ENCODE peak calls at places on chromosomes 13 and 19, in seven cellular contexts. O is GM12865, I is GM12878, D is thoracic aorta, F is mesothelial cell of epicardium, M is astrocyte of the cerebellum, W is fibroblast of lung. J is an unnamed sample.

GRCh38 chr19:4889034-4889825 is 13.5 kb downstream of the ARRDC5 start:
- DNase-seq in O (no peak), I (no peak), D (no peak), F (no peak), M (no peak), W (no peak), J (no peak)

GRCh38 chr13:113152894-113153809 is 5.3 kb upstream of the PROZ start:
- DNase-seq in O (peak), I (no peak), D (no peak), F (no peak), M (no peak), W (no peak), J (peak)

GRCh38 chr19:347946-348861 is 3.6 kb upstream of the MIER2 start:
- DNase-seq in O (no peak), I (no peak), D (no peak), F (no peak), M (no peak), W (no peak), J (no peak)

GRCh38 chr19:33699754-33700407 is 78.1 kb downstream of the CHST8 start:
- DNase-seq in O (no peak), I (no peak), D (no peak), F (no peak), M (no peak), W (no peak), J (no peak)

GRCh38 chr13:26400545-26400944 is 146.6 kb downstream of the CDK8 start:
- DNase-seq in O (no peak), I (no peak), D (no peak), F (no peak), M (no peak), W (no peak), J (no peak)

GRCh38 chr19:5960005-5961001 is 17.6 kb downstream of the RANBP3 start:
- DNase-seq in O (no peak), I (no peak), D (no peak), F (no peak), M (no peak), W (no peak), J (no peak)

GRCh38 chr13:59532405-59532804 is 631.3 kb downstream of the DIAPH3 start:
- DNase-seq in O (no peak), I (no peak), D (no peak), F (no peak), M (no peak), W (no peak), J (no peak)

GRCh38 chr19:8655340-8655709 is 24.9 kb downstream of the NFILZ start:
- DNase-seq in O (peak), I (no peak), D (no peak), F (no peak), M (no peak), W (no peak), J (no peak)

GRCh38 chr13:59492030-59492636 is 671.6 kb downstream of the DIAPH3 start:
- DNase-seq in O (no peak), I (no peak), D (no peak), F (no peak), M (no peak), W (no peak), J (no peak)

GRCh38 chr13:57637515-57637914 is 6.0 kb downstream of the PCDH17 start:
- DNase-seq in O (no peak), I (no peak), D (no peak), F (no peak), M (no peak), W (no peak), J (no peak)

GRCh38 chr19:34692541-34692940 is 15.1 kb downstream of the ZNF302 start:
- DNase-seq in O (no peak), I (no peak), D (no peak), F (no peak), M (no peak), W (no peak), J (no peak)

GRCh38 chr19:28469544-28469943 is 743.4 kb downstream of the UQCRFS1 start:
- DNase-seq in O (no peak), I (no peak), D (no peak), F (no peak), M (no peak), W (no peak), J (no peak)

GRCh38 chr19:50317115-50317514 is 12.1 kb downstream of the KCNC3 start:
- DNase-seq in O (no peak), I (no peak), D (no peak), F (no peak), M (no peak), W (no peak), J (peak)

GRCh38 chr13:102707465-102707864 is 12.6 kb upstream of the METTL21C start:
- DNase-seq in O (no peak), I (no peak), D (no peak), F (no peak), M (peak), W (peak), J (no peak)

GRCh38 chr19:38095411-38096308 is 128.4 kb downstream of the DPF1 start:
- DNase-seq in O (peak), I (peak), D (peak), F (peak), M (peak), W (peak), J (peak)

GRCh38 chr19:35806597-35806996 is 6.0 kb downstream of the PRODH2 start:
- DNase-seq in O (no peak), I (no peak), D (no peak), F (no peak), M (no peak), W (no peak), J (no peak)

GRCh38 chr13:39565036-39565949 is 37.7 kb downstream of the LHFPL6 start:
- DNase-seq in O (no peak), I (no peak), D (no peak), F (no peak), M (peak), W (peak), J (no peak)

GRCh38 chr13:25874907-25875306 is 176.9 kb downstream of the SHISA2 start:
- DNase-seq in O (no peak), I (no peak), D (no peak), F (no peak), M (no peak), W (no peak), J (no peak)

GRCh38 chr19:4499318-4499717 is 19.0 kb downstream of the PLIN4 start:
- DNase-seq in O (no peak), I (no peak), D (no peak), F (no peak), M (no peak), W (no peak), J (no peak)

GRCh38 chr13:98315466-98315865 is 138.4 kb upstream of the RNF113B start:
- DNase-seq in O (no peak), I (no peak), D (no peak), F (no peak), M (no peak), W (no peak), J (no peak)

GRCh38 chr19:38425810-38426466 is at the start of gene RASGRP4:
- DNase-seq in O (peak), I (no peak), D (no peak), F (no peak), M (no peak), W (no peak), J (peak)

GRCh38 chr19:50414850-50415660 is 3.7 kb upstream of the SPIB start:
- DNase-seq in O (peak), I (no peak), D (no peak), F (peak), M (peak), W (peak), J (peak)

GRCh38 chr13:72218966-72219365 is 352.0 kb upstream of the DACH1 start:
- DNase-seq in O (no peak), I (no peak), D (no peak), F (no peak), M (no peak), W (no peak), J (no peak)

GRCh38 chr19:56333506-56333905 is 18.9 kb upstream of the ZSCAN5A start:
- DNase-seq in O (peak), I (no peak), D (no peak), F (no peak), M (peak), W (peak), J (peak)

GRCh38 chr13:97125051-97125809 is 96.9 kb upstream of the MBNL2 start:
- DNase-seq in O (peak), I (peak), D (no peak), F (no peak), M (peak), W (peak), J (no peak)

GRCh38 chr19:45958320-45958719 is 15.3 kb downstream of the NOVA2 start:
- DNase-seq in O (no peak), I (no peak), D (no peak), F (no peak), M (no peak), W (no peak), J (no peak)

GRCh38 chr13:27035892-27036235 is 135.7 kb downstream of the USP12 start:
- DNase-seq in O (no peak), I (no peak), D (no peak), F (no peak), M (no peak), W (no peak), J (no peak)

GRCh38 chr13:50365683-50366391 is 350.6 kb downstream of the KCNRG start:
- DNase-seq in O (peak), I (peak), D (no peak), F (no peak), M (no peak), W (no peak), J (no peak)

GRCh38 chr19:50331187-50332013 is 2.2 kb upstream of the KCNC3 start:
- DNase-seq in O (peak), I (no peak), D (no peak), F (no peak), M (no peak), W (no peak), J (peak)

GRCh38 chr13:62799038-62799535 is 1383.4 kb upstream of the PCDH20 start:
- DNase-seq in O (no peak), I (no peak), D (no peak), F (no peak), M (no peak), W (no peak), J (no peak)

GRCh38 chr13:72527333-72527732 is 200.1 kb downstream of the MZT1 start:
- DNase-seq in O (no peak), I (no peak), D (no peak), F (no peak), M (no peak), W (no peak), J (no peak)

GRCh38 chr19:39297931-39298634 is 1.9 kb downstream of the IFNL1 start:
- DNase-seq in O (no peak), I (no peak), D (no peak), F (no peak), M (no peak), W (no peak), J (no peak)

GRCh38 chr19:51172223-51172622 is 30.1 kb downstream of the SIGLEC7 start:
- DNase-seq in O (no peak), I (no peak), D (no peak), F (no peak), M (no peak), W (no peak), J (no peak)

GRCh38 chr13:91375119-91375729 is 23.2 kb upstream of the GPC5 start:
- DNase-seq in O (peak), I (no peak), D (no peak), F (no peak), M (no peak), W (peak), J (peak)

GRCh38 chr13:37918116-37919100 is 48.8 kb upstream of the TRPC4 start:
- DNase-seq in O (no peak), I (no peak), D (no peak), F (no peak), M (peak), W (no peak), J (no peak)

GRCh38 chr13:47588676-47589075 is 412.4 kb downstream of the SUCLA2 start:
- DNase-seq in O (no peak), I (no peak), D (no peak), F (no peak), M (no peak), W (no peak), J (no peak)
- TF ChIP-seq CTCF in O (peak), I (peak), D (no peak), F (peak), M (no peak), W (peak), J (no peak)

GRCh38 chr13:21556051-21556450 is 47.9 kb downstream of the MICU2 start:
- DNase-seq in O (no peak), I (no peak), D (no peak), F (no peak), M (no peak), W (no peak), J (no peak)

GRCh38 chr13:21557995-21558394 is 46.0 kb downstream of the MICU2 start:
- DNase-seq in O (peak), I (no peak), D (no peak), F (no peak), M (no peak), W (no peak), J (no peak)
- TF ChIP-seq CTCF in O (peak), I (peak), D (no peak), F (no peak), M (peak), W (peak), J (peak)

GRCh38 chr19:48290341-48290922 is 20.6 kb downstream of the ZNF114 start:
- DNase-seq in O (no peak), I (no peak), D (no peak), F (no peak), M (no peak), W (peak), J (no peak)
- TF ChIP-seq CTCF in O (no peak), I (no peak), D (no peak), F (no peak), M (peak), W (peak), J (no peak)

GRCh38 chr19:2727640-2727944 is 6.4 kb upstream of the DIRAS1 start:
- DNase-seq in O (no peak), I (no peak), D (no peak), F (no peak), M (no peak), W (no peak), J (no peak)
- TF ChIP-seq CTCF in O (no peak), I (no peak), D (no peak), F (no peak), M (no peak), W (no peak), J (no peak)

DNA sequence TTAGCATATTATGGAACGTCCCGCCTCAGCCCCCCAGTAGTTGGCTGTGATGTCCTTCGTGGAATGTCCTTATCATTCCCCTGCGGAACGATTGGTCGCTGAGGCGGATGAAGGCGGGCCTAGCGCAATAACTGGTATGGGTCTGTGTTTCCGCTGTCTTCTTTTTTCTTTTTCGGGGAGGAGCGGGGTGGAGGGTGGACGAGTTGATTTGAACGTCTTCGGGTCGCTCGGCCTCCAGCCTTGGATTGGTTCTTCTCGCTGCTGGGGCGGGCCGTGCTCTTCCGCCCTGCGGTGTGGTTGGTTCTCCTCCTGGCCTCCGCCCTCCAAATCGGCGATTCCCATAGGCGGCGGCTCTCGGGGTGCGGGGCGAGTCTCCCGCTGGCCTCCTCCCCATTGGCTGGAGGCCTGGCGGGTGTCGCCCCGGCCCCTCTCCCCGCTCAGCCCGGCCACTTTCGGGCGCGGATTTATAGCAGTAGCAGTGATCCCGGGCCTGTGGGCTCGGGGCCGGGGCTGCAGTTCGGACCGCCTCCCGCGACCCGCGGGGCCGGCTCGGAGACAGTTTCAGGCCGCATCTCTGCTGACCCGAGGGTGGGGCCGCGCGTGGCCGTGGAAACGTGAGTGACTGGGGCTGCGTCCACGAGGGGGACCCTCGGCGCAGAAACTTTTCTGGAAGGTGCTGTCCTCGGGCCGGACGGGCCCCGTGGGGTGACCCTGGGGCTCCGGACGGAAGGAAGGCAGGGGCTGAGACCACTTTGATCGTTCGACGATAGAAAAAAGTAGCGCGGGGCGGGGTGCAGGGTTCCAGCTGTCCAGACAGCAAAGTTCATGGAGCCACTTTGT is 2.1 kb downstream of the ING1 start:
- DNase-seq in O (peak), I (peak), D (peak), F (peak), M (peak), W (peak), J (peak)
- TF ChIP-seq CTCF in O (peak), I (peak), D (peak), F (no peak), M (no peak), W (peak), J (no peak)

GRCh38 chr19:19185853-19186728 is 5.9 kb downstream of the BORCS8 start:
- DNase-seq in O (peak), I (no peak), D (no peak), F (no peak), M (no peak), W (peak), J (peak)
- TF ChIP-seq CTCF in O (peak), I (peak), D (peak), F (peak), M (peak), W (peak), J (peak)

GRCh38 chr19:16376649-16377048 is 52.0 kb downstream of the KLF2 start:
- DNase-seq in O (peak), I (no peak), D (no peak), F (no peak), M (no peak), W (no peak), J (no peak)
- TF ChIP-seq CTCF in O (peak), I (peak), D (no peak), F (no peak), M (peak), W (peak), J (peak)

GRCh38 chr19:41399091-41399490 is 1.5 kb downstream of the BCKDHA start:
- DNase-seq in O (no peak), I (no peak), D (no peak), F (no peak), M (no peak), W (no peak), J (no peak)

GRCh38 chr19:41395355-41395754 is 1.8 kb downstream of the EXOSC5 start:
- DNase-seq in O (peak), I (no peak), D (no peak), F (no peak), M (no peak), W (no peak), J (no peak)

GRCh38 chr19:41398042-41398403 is 405 bp downstream of the BCKDHA start:
- DNase-seq in O (peak), I (no peak), D (no peak), F (no peak), M (no peak), W (no peak), J (no peak)

GRCh38 chr19:41398603-41399002 is 985 bp downstream of the BCKDHA start:
- DNase-seq in O (peak), I (no peak), D (no peak), F (no peak), M (no peak), W (no peak), J (no peak)

GRCh38 chr19:41397086-41398041 is at the start of the genes BCKDHA and EXOSC5:
- DNase-seq in O (peak), I (peak), D (peak), F (peak), M (peak), W (peak), J (peak)
- TF ChIP-seq CTCF in O (no peak), I (no peak), D (no peak), F (no peak), M (no peak), W (no peak), J (no peak)

GRCh38 chr19:17080441-17080803 is 4.8 kb downstream of the MYO9B start:
- DNase-seq in O (no peak), I (no peak), D (no peak), F (no peak), M (no peak), W (no peak), J (no peak)
- TF ChIP-seq CTCF in O (no peak), I (no peak), D (no peak), F (no peak), M (no peak), W (no peak), J (no peak)

J was measured in GM20000.